ENCODE peak calls at places on chromosome 16, in six cellular contexts. C, E, K, F, P and B are unnamed samples.
A peak's percentile ranks its signal among the peaks of the same experiment; 100 is the strongest.

GRCh38 chr16:51175081-51175480 is 24.0 kb upstream of the SALL1 start:
- DNase-seq in C (no peak), K (no peak), P (no peak), E (no peak), F (no peak), B (no peak)

GRCh38 chr16:57622361-57623250 is 5.8 kb upstream of the ADGRG1 start:
- DNase-seq in E (no peak), K (no peak), P (no peak), C (no peak), F (no peak), B (no peak)

GRCh38 chr16:12016166-12016947 is 39.8 kb downstream of the SNX29 start:
- DNase-seq in C (no peak), F (no peak), K (no peak), E (no peak), P (no peak), B (no peak)

GRCh38 chr16:79176987-79177386 is 423.6 kb downstream of the MAF start:
- DNase-seq in F (no peak), C (no peak), K (no peak), P (no peak), E (no peak), B (no peak)

GRCh38 chr16:57167951-57168350 is 17.9 kb downstream of the PSME3IP1 start:
- DNase-seq in P (peak; percentile 5), E (no peak), K (no peak), F (no peak), C (no peak), B (no peak)

GRCh38 chr16:72560617-72561016 is 388.7 kb upstream of the PMFBP1 start:
- DNase-seq in F (no peak), C (no peak), K (no peak), E (no peak), P (no peak), B (no peak)

GRCh38 chr16:69329369-69330285 is 761 bp downstream of the PDF start:
- DNase-seq in P (peak; percentile 22), C (no peak), E (no peak), F (peak; percentile 37), K (peak; percentile 22), B (no peak)

GRCh38 chr16:84069540-84069939 is 26.9 kb upstream of the SLC38A8 start:
- DNase-seq in E (no peak), P (no peak), F (no peak), K (no peak), C (no peak), B (no peak)

GRCh38 chr16:23124315-23124714 is 24.9 kb downstream of the USP31 start:
- DNase-seq in F (no peak), C (no peak), P (no peak), K (no peak), E (no peak), B (no peak)

GRCh38 chr16:30846649-30847402 is 47.1 kb downstream of the BCL7C start:
- DNase-seq in F (no peak), E (no peak), K (no peak), C (no peak), P (no peak), B (no peak)

GRCh38 chr16:51193879-51194278 is 42.8 kb upstream of the SALL1 start:
- DNase-seq in K (no peak), E (no peak), C (no peak), F (no peak), P (no peak), B (no peak)

GRCh38 chr16:69064164-69064563 is 41.3 kb upstream of the HAS3 start:
- DNase-seq in P (no peak), F (no peak), E (no peak), K (no peak), C (no peak), B (no peak)